ENCODE peak calls at places on chromosomes 13 and 19, in seven cellular contexts. One of them, this sample, is unnamed.

GRCh38 chr19:17671906-17672305 is 16.2 kb downstream of the UNC13A start:
- DNase-seq in omental fat pad: no peak
- DNase-seq in stimulated activated CD4-positive, alpha-beta T cell treated with anti-CD3 and anti-CD28 coated beads, Interleukin-1b, Interleukin-23, amount 100 ng/mL, for 24 hours: no peak
- DNase-seq in stomach: no peak
- DNase-seq in NCI-H446: no peak
- DNase-seq in RKO: peak; percentile 53
- DNase-seq in EL: peak; percentile 46
- DNase-seq in this sample: peak; percentile 11

GRCh38 chr13:32314968-32315254 is 252 bp downstream of the ZAR1L start:
- DNase-seq in omental fat pad: peak; percentile 29
- DNase-seq in stimulated activated CD4-positive, alpha-beta T cell treated with anti-CD3 and anti-CD28 coated beads, Interleukin-1b, Interleukin-23, amount 100 ng/mL, for 24 hours: peak; percentile 25
- DNase-seq in stomach: peak; percentile 29
- DNase-seq in NCI-H446: peak; percentile 23
- DNase-seq in RKO: peak; percentile 72
- DNase-seq in EL: peak; percentile 63
- DNase-seq in this sample: no peak

GRCh38 chr19:39251081-39251480 is 2.4 kb upstream of the IFNL4 start:
- DNase-seq in omental fat pad: no peak
- DNase-seq in stimulated activated CD4-positive, alpha-beta T cell treated with anti-CD3 and anti-CD28 coated beads, Interleukin-1b, Interleukin-23, amount 100 ng/mL, for 24 hours: no peak
- DNase-seq in stomach: no peak
- DNase-seq in NCI-H446: no peak
- DNase-seq in RKO: no peak
- DNase-seq in EL: no peak
- DNase-seq in this sample: no peak

GRCh38 chr19:33578697-33579096 is 43.1 kb upstream of the CHST8 start:
- DNase-seq in omental fat pad: no peak
- DNase-seq in stimulated activated CD4-positive, alpha-beta T cell treated with anti-CD3 and anti-CD28 coated beads, Interleukin-1b, Interleukin-23, amount 100 ng/mL, for 24 hours: no peak
- DNase-seq in stomach: no peak
- DNase-seq in NCI-H446: no peak
- DNase-seq in RKO: no peak
- DNase-seq in EL: no peak
- DNase-seq in this sample: no peak

GRCh38 chr19:4474504-4475136 is 2.5 kb downstream of the HDGFL2 start:
- DNase-seq in omental fat pad: no peak
- DNase-seq in stimulated activated CD4-positive, alpha-beta T cell treated with anti-CD3 and anti-CD28 coated beads, Interleukin-1b, Interleukin-23, amount 100 ng/mL, for 24 hours: no peak
- DNase-seq in stomach: no peak
- DNase-seq in NCI-H446: peak; percentile 66
- DNase-seq in RKO: no peak
- DNase-seq in EL: peak; percentile 76
- DNase-seq in this sample: peak; percentile 60

GRCh38 chr19:1408300-1409203 is 1.2 kb downstream of the DAZAP1 start:
- DNase-seq in omental fat pad: no peak
- DNase-seq in stimulated activated CD4-positive, alpha-beta T cell treated with anti-CD3 and anti-CD28 coated beads, Interleukin-1b, Interleukin-23, amount 100 ng/mL, for 24 hours: no peak
- DNase-seq in stomach: peak; percentile 51
- DNase-seq in NCI-H446: no peak
- DNase-seq in RKO: peak; percentile 38
- DNase-seq in EL: peak; percentile 53
- DNase-seq in this sample: peak; percentile 30

GRCh38 chr13:113411216-113412023 is 41.9 kb downstream of the ADPRHL1 start:
- DNase-seq in omental fat pad: no peak
- DNase-seq in stimulated activated CD4-positive, alpha-beta T cell treated with anti-CD3 and anti-CD28 coated beads, Interleukin-1b, Interleukin-23, amount 100 ng/mL, for 24 hours: no peak
- DNase-seq in stomach: no peak
- DNase-seq in NCI-H446: no peak
- DNase-seq in RKO: peak; percentile 81
- DNase-seq in EL: peak; percentile 94
- DNase-seq in this sample: no peak

GRCh38 chr19:7356899-7357627 is 8.3 kb downstream of the ARHGEF18 start:
- DNase-seq in omental fat pad: no peak
- DNase-seq in stimulated activated CD4-positive, alpha-beta T cell treated with anti-CD3 and anti-CD28 coated beads, Interleukin-1b, Interleukin-23, amount 100 ng/mL, for 24 hours: no peak
- DNase-seq in stomach: no peak
- DNase-seq in NCI-H446: no peak
- DNase-seq in RKO: no peak
- DNase-seq in EL: no peak
- DNase-seq in this sample: no peak

GRCh38 chr13:39884166-39884565 is 228.7 kb downstream of the COG6 start:
- DNase-seq in omental fat pad: no peak
- DNase-seq in stimulated activated CD4-positive, alpha-beta T cell treated with anti-CD3 and anti-CD28 coated beads, Interleukin-1b, Interleukin-23, amount 100 ng/mL, for 24 hours: no peak
- DNase-seq in stomach: no peak
- DNase-seq in NCI-H446: no peak
- DNase-seq in RKO: no peak
- DNase-seq in EL: no peak
- DNase-seq in this sample: no peak

GRCh38 chr19:719081-719512 is 10.4 kb downstream of the PALM start:
- DNase-seq in omental fat pad: no peak
- DNase-seq in stimulated activated CD4-positive, alpha-beta T cell treated with anti-CD3 and anti-CD28 coated beads, Interleukin-1b, Interleukin-23, amount 100 ng/mL, for 24 hours: no peak
- DNase-seq in stomach: no peak
- DNase-seq in NCI-H446: no peak
- DNase-seq in RKO: no peak
- DNase-seq in EL: no peak
- DNase-seq in this sample: no peak

GRCh38 chr19:48627211-48627864 is 8.0 kb downstream of the SPHK2 start:
- DNase-seq in omental fat pad: no peak
- DNase-seq in stimulated activated CD4-positive, alpha-beta T cell treated with anti-CD3 and anti-CD28 coated beads, Interleukin-1b, Interleukin-23, amount 100 ng/mL, for 24 hours: no peak
- DNase-seq in stomach: no peak
- DNase-seq in NCI-H446: no peak
- DNase-seq in RKO: no peak
- DNase-seq in EL: no peak
- DNase-seq in this sample: no peak

GRCh38 chr19:38877781-38878574 is at the start of gene RINL:
- DNase-seq in omental fat pad: no peak
- DNase-seq in stimulated activated CD4-positive, alpha-beta T cell treated with anti-CD3 and anti-CD28 coated beads, Interleukin-1b, Interleukin-23, amount 100 ng/mL, for 24 hours: no peak
- DNase-seq in stomach: peak; percentile 46
- DNase-seq in NCI-H446: no peak
- DNase-seq in RKO: no peak
- DNase-seq in EL: no peak
- DNase-seq in this sample: no peak

GRCh38 chr13:109694972-109695371 is 91.4 kb downstream of the IRS2 start:
- DNase-seq in omental fat pad: no peak
- DNase-seq in stimulated activated CD4-positive, alpha-beta T cell treated with anti-CD3 and anti-CD28 coated beads, Interleukin-1b, Interleukin-23, amount 100 ng/mL, for 24 hours: no peak
- DNase-seq in stomach: no peak
- DNase-seq in NCI-H446: no peak
- DNase-seq in RKO: no peak
- DNase-seq in EL: no peak
- DNase-seq in this sample: no peak

GRCh38 chr19:7554990-7555864 is 19.7 kb downstream of the PNPLA6 start:
- DNase-seq in omental fat pad: no peak
- DNase-seq in stimulated activated CD4-positive, alpha-beta T cell treated with anti-CD3 and anti-CD28 coated beads, Interleukin-1b, Interleukin-23, amount 100 ng/mL, for 24 hours: no peak
- DNase-seq in stomach: no peak
- DNase-seq in NCI-H446: no peak
- DNase-seq in RKO: no peak
- DNase-seq in EL: no peak
- DNase-seq in this sample: no peak

GRCh38 chr19:2051771-2052704 is 994 bp upstream of the MKNK2 start:
- DNase-seq in omental fat pad: no peak
- DNase-seq in stimulated activated CD4-positive, alpha-beta T cell treated with anti-CD3 and anti-CD28 coated beads, Interleukin-1b, Interleukin-23, amount 100 ng/mL, for 24 hours: no peak
- DNase-seq in stomach: peak; percentile 77
- DNase-seq in NCI-H446: no peak
- DNase-seq in RKO: no peak
- DNase-seq in EL: peak; percentile 29
- DNase-seq in this sample: no peak

GRCh38 chr19:3243851-3244700 is 19.6 kb downstream of the CELF5 start:
- DNase-seq in omental fat pad: no peak
- DNase-seq in stimulated activated CD4-positive, alpha-beta T cell treated with anti-CD3 and anti-CD28 coated beads, Interleukin-1b, Interleukin-23, amount 100 ng/mL, for 24 hours: peak; percentile 24
- DNase-seq in stomach: peak; percentile 27
- DNase-seq in NCI-H446: no peak
- DNase-seq in RKO: peak; percentile 73
- DNase-seq in EL: peak; percentile 39
- DNase-seq in this sample: peak; percentile 75

GRCh38 chr13:30332516-30333165 is 25.3 kb upstream of the KATNAL1 start:
- DNase-seq in omental fat pad: no peak
- DNase-seq in stimulated activated CD4-positive, alpha-beta T cell treated with anti-CD3 and anti-CD28 coated beads, Interleukin-1b, Interleukin-23, amount 100 ng/mL, for 24 hours: no peak
- DNase-seq in stomach: no peak
- DNase-seq in NCI-H446: no peak
- DNase-seq in RKO: no peak
- DNase-seq in EL: no peak
- DNase-seq in this sample: no peak

GRCh38 chr13:60143775-60144174 is 20.0 kb downstream of the DIAPH3 start:
- DNase-seq in omental fat pad: no peak
- DNase-seq in stimulated activated CD4-positive, alpha-beta T cell treated with anti-CD3 and anti-CD28 coated beads, Interleukin-1b, Interleukin-23, amount 100 ng/mL, for 24 hours: no peak
- DNase-seq in stomach: no peak
- DNase-seq in NCI-H446: no peak
- DNase-seq in RKO: no peak
- DNase-seq in EL: no peak
- DNase-seq in this sample: no peak

GRCh38 chr19:6402834-6403608 is 10.1 kb upstream of the GTF2F1 start:
- DNase-seq in omental fat pad: no peak
- DNase-seq in stimulated activated CD4-positive, alpha-beta T cell treated with anti-CD3 and anti-CD28 coated beads, Interleukin-1b, Interleukin-23, amount 100 ng/mL, for 24 hours: no peak
- DNase-seq in stomach: no peak
- DNase-seq in NCI-H446: no peak
- DNase-seq in RKO: no peak
- DNase-seq in EL: peak; percentile 22
- DNase-seq in this sample: peak; percentile 53

GRCh38 chr19:5903054-5903501 is 512 bp downstream of the NDUFA11 start:
- DNase-seq in omental fat pad: no peak
- DNase-seq in stimulated activated CD4-positive, alpha-beta T cell treated with anti-CD3 and anti-CD28 coated beads, Interleukin-1b, Interleukin-23, amount 100 ng/mL, for 24 hours: no peak
- DNase-seq in stomach: no peak
- DNase-seq in NCI-H446: no peak
- DNase-seq in RKO: peak; percentile 66
- DNase-seq in EL: peak; percentile 73
- DNase-seq in this sample: no peak

GRCh38 chr13:108495686-108496363 is 133.6 kb upstream of the MYO16 start:
- DNase-seq in omental fat pad: no peak
- DNase-seq in stimulated activated CD4-positive, alpha-beta T cell treated with anti-CD3 and anti-CD28 coated beads, Interleukin-1b, Interleukin-23, amount 100 ng/mL, for 24 hours: no peak
- DNase-seq in stomach: no peak
- DNase-seq in NCI-H446: no peak
- DNase-seq in RKO: no peak
- DNase-seq in EL: no peak
- DNase-seq in this sample: peak; percentile 38

GRCh38 chr19:48900477-48901452 is 653 bp downstream of the NUCB1 start:
- DNase-seq in omental fat pad: no peak
- DNase-seq in stimulated activated CD4-positive, alpha-beta T cell treated with anti-CD3 and anti-CD28 coated beads, Interleukin-1b, Interleukin-23, amount 100 ng/mL, for 24 hours: no peak
- DNase-seq in stomach: no peak
- DNase-seq in NCI-H446: no peak
- DNase-seq in RKO: peak; percentile 82
- DNase-seq in EL: peak; percentile 29
- DNase-seq in this sample: no peak

GRCh38 chr19:16447015-16447384 is 24.8 kb downstream of the EPS15L1 start:
- DNase-seq in omental fat pad: peak; percentile 62
- DNase-seq in stimulated activated CD4-positive, alpha-beta T cell treated with anti-CD3 and anti-CD28 coated beads, Interleukin-1b, Interleukin-23, amount 100 ng/mL, for 24 hours: no peak
- DNase-seq in stomach: peak; percentile 83
- DNase-seq in NCI-H446: no peak
- DNase-seq in RKO: no peak
- DNase-seq in EL: peak; percentile 82
- DNase-seq in this sample: no peak

GRCh38 chr13:58190578-58190977 is 559.0 kb downstream of the PCDH17 start:
- DNase-seq in omental fat pad: no peak
- DNase-seq in stimulated activated CD4-positive, alpha-beta T cell treated with anti-CD3 and anti-CD28 coated beads, Interleukin-1b, Interleukin-23, amount 100 ng/mL, for 24 hours: no peak
- DNase-seq in stomach: no peak
- DNase-seq in NCI-H446: no peak
- DNase-seq in RKO: no peak
- DNase-seq in EL: no peak
- DNase-seq in this sample: no peak

GRCh38 chr13:98523455-98524102 is 53.3 kb downstream of the STK24 start:
- DNase-seq in omental fat pad: no peak
- DNase-seq in stimulated activated CD4-positive, alpha-beta T cell treated with anti-CD3 and anti-CD28 coated beads, Interleukin-1b, Interleukin-23, amount 100 ng/mL, for 24 hours: no peak
- DNase-seq in stomach: no peak
- DNase-seq in NCI-H446: no peak
- DNase-seq in RKO: no peak
- DNase-seq in EL: no peak
- DNase-seq in this sample: no peak

GRCh38 chr19:44587863-44588752 is 25.3 kb upstream of the IGSF23 start:
- DNase-seq in omental fat pad: no peak
- DNase-seq in stimulated activated CD4-positive, alpha-beta T cell treated with anti-CD3 and anti-CD28 coated beads, Interleukin-1b, Interleukin-23, amount 100 ng/mL, for 24 hours: no peak
- DNase-seq in stomach: no peak
- DNase-seq in NCI-H446: no peak
- DNase-seq in RKO: peak; percentile 91
- DNase-seq in EL: peak; percentile 96
- DNase-seq in this sample: no peak

GRCh38 chr13:45678282-45678681 is 23.8 kb upstream of the CBY2 start:
- DNase-seq in omental fat pad: no peak
- DNase-seq in stimulated activated CD4-positive, alpha-beta T cell treated with anti-CD3 and anti-CD28 coated beads, Interleukin-1b, Interleukin-23, amount 100 ng/mL, for 24 hours: no peak
- DNase-seq in stomach: no peak
- DNase-seq in NCI-H446: no peak
- DNase-seq in RKO: no peak
- DNase-seq in EL: no peak
- DNase-seq in this sample: no peak

This sample was measured in neural crest cell.